ENCODE peak calls at places on chromosomes 11 and 22, in eight cellular contexts. One of them, this sample, is unnamed.

GRCh38 chr11:65279713-65280459 is 18.1 kb downstream of the POLA2 start:
- DNase-seq in adrenal gland: peak; percentile 75
- DNase-seq in HepG2: peak; percentile 24
- DNase-seq in fibroblast of lung: peak; percentile 78
- DNase-seq in RWPE2: peak; percentile 79
- DNase-seq in PC-3: peak; percentile 93
- DNase-seq in IMR-90: peak; percentile 99
- DNase-seq in lower lobe of right lung: no peak
- DNase-seq in this sample: peak; percentile 57

GRCh38 chr22:17853066-17853465 is 78.8 kb upstream of the BID start:
- DNase-seq in IMR-90: no peak
- DNase-seq in fibroblast of lung: no peak
- DNase-seq in adrenal gland: no peak
- DNase-seq in lower lobe of right lung: no peak
- DNase-seq in PC-3: no peak
- DNase-seq in RWPE2: no peak
- DNase-seq in HepG2: no peak
- DNase-seq in this sample: no peak

GRCh38 chr11:82902086-82902485 is 550 bp downstream of the DDIAS start:
- DNase-seq in RWPE2: no peak
- DNase-seq in IMR-90: no peak
- DNase-seq in adrenal gland: no peak
- DNase-seq in PC-3: no peak
- DNase-seq in lower lobe of right lung: no peak
- DNase-seq in fibroblast of lung: no peak
- DNase-seq in HepG2: no peak
- DNase-seq in this sample: peak; percentile 21

GRCh38 chr11:59208956-59209355 is 3.8 kb downstream of the MPEG1 start:
- DNase-seq in adrenal gland: no peak
- DNase-seq in IMR-90: peak; percentile 64
- DNase-seq in fibroblast of lung: no peak
- DNase-seq in lower lobe of right lung: no peak
- DNase-seq in PC-3: no peak
- DNase-seq in RWPE2: no peak
- DNase-seq in HepG2: no peak
- DNase-seq in this sample: no peak

GRCh38 chr11:58575377-58576020 is at the start of gene LPXN:
- DNase-seq in HepG2: no peak
- DNase-seq in RWPE2: no peak
- DNase-seq in fibroblast of lung: no peak
- DNase-seq in lower lobe of right lung: no peak
- DNase-seq in PC-3: peak; percentile 90
- DNase-seq in adrenal gland: no peak
- DNase-seq in IMR-90: peak; percentile 63
- DNase-seq in this sample: no peak

GRCh38 chr11:121041072-121041471 is 17.2 kb downstream of the TBCEL start:
- DNase-seq in PC-3: no peak
- DNase-seq in RWPE2: no peak
- DNase-seq in IMR-90: no peak
- DNase-seq in adrenal gland: no peak
- DNase-seq in fibroblast of lung: no peak
- DNase-seq in lower lobe of right lung: no peak
- DNase-seq in HepG2: no peak
- DNase-seq in this sample: no peak

GRCh38 chr22:19446603-19447387 is 716 bp downstream of the C22orf39 start:
- DNase-seq in IMR-90: no peak
- DNase-seq in HepG2: peak; percentile 7
- DNase-seq in PC-3: no peak
- DNase-seq in adrenal gland: peak; percentile 50
- DNase-seq in RWPE2: no peak
- DNase-seq in fibroblast of lung: peak; percentile 5
- DNase-seq in lower lobe of right lung: no peak
- DNase-seq in this sample: no peak

GRCh38 chr11:119702261-119702591 is 26.8 kb downstream of the NECTIN1 start:
- DNase-seq in IMR-90: peak; percentile 60
- DNase-seq in RWPE2: no peak
- DNase-seq in lower lobe of right lung: no peak
- DNase-seq in adrenal gland: no peak
- DNase-seq in PC-3: no peak
- DNase-seq in HepG2: no peak
- DNase-seq in fibroblast of lung: peak; percentile 20
- DNase-seq in this sample: no peak

GRCh38 chr11:27976262-27976661 is 131.7 kb downstream of the KIF18A start:
- DNase-seq in RWPE2: no peak
- DNase-seq in PC-3: no peak
- DNase-seq in adrenal gland: no peak
- DNase-seq in IMR-90: no peak
- DNase-seq in lower lobe of right lung: no peak
- DNase-seq in fibroblast of lung: no peak
- DNase-seq in HepG2: no peak
- DNase-seq in this sample: no peak

GRCh38 chr11:62847767-62848314 is 8.5 kb upstream of the WDR74 start:
- DNase-seq in PC-3: no peak
- DNase-seq in lower lobe of right lung: no peak
- DNase-seq in IMR-90: no peak
- DNase-seq in adrenal gland: no peak
- DNase-seq in fibroblast of lung: no peak
- DNase-seq in HepG2: no peak
- DNase-seq in RWPE2: no peak
- DNase-seq in this sample: no peak

GRCh38 chr11:5367461-5368074 is 16.0 kb upstream of the OR51M1 start:
- DNase-seq in lower lobe of right lung: no peak
- DNase-seq in RWPE2: no peak
- DNase-seq in adrenal gland: peak; percentile 35
- DNase-seq in HepG2: no peak
- DNase-seq in fibroblast of lung: peak; percentile 72
- DNase-seq in PC-3: no peak
- DNase-seq in IMR-90: peak; percentile 93
- DNase-seq in this sample: no peak

GRCh38 chr11:7672960-7673723 is at the start of gene CYB5R2:
- DNase-seq in PC-3: no peak
- DNase-seq in lower lobe of right lung: peak; percentile 80
- DNase-seq in IMR-90: peak; percentile 5
- DNase-seq in adrenal gland: peak; percentile 68
- DNase-seq in HepG2: no peak
- DNase-seq in RWPE2: no peak
- DNase-seq in fibroblast of lung: peak; percentile 59
- DNase-seq in this sample: peak; percentile 75

GRCh38 chr22:34620832-34621231 is 445.1 kb upstream of the ISX start:
- DNase-seq in fibroblast of lung: no peak
- DNase-seq in lower lobe of right lung: no peak
- DNase-seq in PC-3: no peak
- DNase-seq in adrenal gland: no peak
- DNase-seq in HepG2: no peak
- DNase-seq in RWPE2: no peak
- DNase-seq in IMR-90: no peak
- DNase-seq in this sample: no peak

GRCh38 chr22:39215430-39216142 is 29.2 kb downstream of the PDGFB start:
- DNase-seq in lower lobe of right lung: peak; percentile 37
- DNase-seq in adrenal gland: peak; percentile 16
- DNase-seq in PC-3: no peak
- DNase-seq in HepG2: no peak
- DNase-seq in RWPE2: peak; percentile 32
- DNase-seq in IMR-90: no peak
- DNase-seq in fibroblast of lung: no peak
- DNase-seq in this sample: no peak

GRCh38 chr11:1076061-1076665 is 1.5 kb downstream of the MUC2 start:
- DNase-seq in IMR-90: no peak
- DNase-seq in lower lobe of right lung: peak; percentile 35
- DNase-seq in fibroblast of lung: no peak
- DNase-seq in PC-3: no peak
- DNase-seq in HepG2: no peak
- DNase-seq in RWPE2: peak; percentile 63
- DNase-seq in adrenal gland: no peak
- DNase-seq in this sample: peak; percentile 23

GRCh38 chr11:79206951-79207350 is 233.9 kb downstream of the TENM4 start:
- DNase-seq in lower lobe of right lung: no peak
- DNase-seq in adrenal gland: no peak
- DNase-seq in PC-3: no peak
- DNase-seq in HepG2: no peak
- DNase-seq in fibroblast of lung: no peak
- DNase-seq in IMR-90: no peak
- DNase-seq in RWPE2: no peak
- DNase-seq in this sample: no peak

GRCh38 chr11:63574856-63575602 is 11.8 kb upstream of the PLAAT2 start:
- DNase-seq in HepG2: peak; percentile 76
- DNase-seq in fibroblast of lung: peak; percentile 62
- DNase-seq in adrenal gland: no peak
- DNase-seq in lower lobe of right lung: no peak
- DNase-seq in PC-3: no peak
- DNase-seq in IMR-90: peak; percentile 27
- DNase-seq in RWPE2: no peak
- DNase-seq in this sample: peak; percentile 75

GRCh38 chr11:2178906-2179494 is 7.4 kb upstream of the TH start:
- DNase-seq in RWPE2: peak; percentile 94
- DNase-seq in lower lobe of right lung: no peak
- DNase-seq in PC-3: peak; percentile 96
- DNase-seq in IMR-90: peak; percentile 37
- DNase-seq in HepG2: peak; percentile 32
- DNase-seq in adrenal gland: no peak
- DNase-seq in fibroblast of lung: peak; percentile 53
- DNase-seq in this sample: peak; percentile 79

GRCh38 chr11:113162590-113162961 is 151.8 kb upstream of the TTC12 start:
- DNase-seq in RWPE2: no peak
- DNase-seq in IMR-90: no peak
- DNase-seq in adrenal gland: no peak
- DNase-seq in HepG2: no peak
- DNase-seq in fibroblast of lung: no peak
- DNase-seq in PC-3: no peak
- DNase-seq in lower lobe of right lung: no peak
- DNase-seq in this sample: no peak

GRCh38 chr22:41742918-41743317 is 43.6 kb downstream of the MEI1 start:
- DNase-seq in lower lobe of right lung: no peak
- DNase-seq in IMR-90: no peak
- DNase-seq in RWPE2: no peak
- DNase-seq in fibroblast of lung: no peak
- DNase-seq in adrenal gland: no peak
- DNase-seq in HepG2: no peak
- DNase-seq in PC-3: no peak
- DNase-seq in this sample: no peak
- TF ChIP-seq CTCF in lower lobe of right lung: no peak
- TF ChIP-seq CTCF in IMR-90: no peak
- TF ChIP-seq CTCF in RWPE2: no peak
- TF ChIP-seq CTCF in fibroblast of lung: no peak
- TF ChIP-seq CTCF in adrenal gland: no peak
- TF ChIP-seq CTCF in HepG2: no peak
- TF ChIP-seq CTCF in PC-3: no peak
- TF ChIP-seq CTCF in this sample: peak; percentile 33

GRCh38 chr22:43310798-43311197 is 32.4 kb downstream of the SCUBE1 start:
- DNase-seq in IMR-90: no peak
- DNase-seq in adrenal gland: no peak
- DNase-seq in fibroblast of lung: no peak
- DNase-seq in HepG2: no peak
- DNase-seq in lower lobe of right lung: no peak
- DNase-seq in RWPE2: no peak
- DNase-seq in PC-3: no peak
- DNase-seq in this sample: no peak
- H3K4me1 ChIP-seq in IMR-90: peaks cover 2% of the 10 kb centered on the region
- H3K4me1 ChIP-seq in adrenal gland: no peaks in the 10 kb centered on the region
- H3K4me1 ChIP-seq in fibroblast of lung: no peaks in the 10 kb centered on the region
- H3K4me1 ChIP-seq in HepG2: no peaks in the 10 kb centered on the region
- H3K4me1 ChIP-seq in lower lobe of right lung: peaks cover 13% of the 10 kb centered on the region
- H3K4me1 ChIP-seq in RWPE2: no peaks in the 10 kb centered on the region
- H3K4me1 ChIP-seq in PC-3: no peaks in the 10 kb centered on the region
- H3K4me1 ChIP-seq in this sample: no peaks in the 10 kb centered on the region

DNA sequence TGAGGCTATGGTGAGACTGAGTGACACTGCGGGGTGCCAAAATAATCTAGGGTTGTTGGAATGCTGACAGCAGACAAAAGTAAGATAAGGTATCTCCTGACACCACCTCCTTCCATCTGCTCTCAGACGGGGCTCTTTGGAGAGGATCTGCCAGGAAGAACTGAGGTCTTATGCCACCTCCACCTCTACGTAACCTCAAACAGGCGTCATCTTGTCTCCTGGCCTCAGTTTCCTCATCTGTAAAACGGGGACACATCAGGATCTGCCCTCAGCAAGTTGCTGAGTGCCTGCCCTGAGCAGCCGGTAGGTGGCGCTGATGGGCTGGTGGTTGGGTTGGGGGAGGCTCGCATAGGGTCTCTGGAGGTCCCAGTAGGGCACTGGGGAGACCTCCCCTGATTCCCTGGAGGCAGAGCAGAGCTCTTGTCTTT is 1.7 kb upstream of the MYEOV start:
- DNase-seq in RWPE2: no peak
- DNase-seq in lower lobe of right lung: peak; percentile 54
- DNase-seq in HepG2: no peak
- DNase-seq in IMR-90: no peak
- DNase-seq in adrenal gland: no peak
- DNase-seq in fibroblast of lung: peak; percentile 26
- DNase-seq in PC-3: peak; percentile 47
- DNase-seq in this sample: no peak
- H3K9me3 ChIP-seq in RWPE2: no peaks in the 10 kb centered on the region
- H3K9me3 ChIP-seq in lower lobe of right lung: no peaks in the 10 kb centered on the region
- H3K9me3 ChIP-seq in HepG2: no peaks in the 10 kb centered on the region
- H3K9me3 ChIP-seq in IMR-90: no peaks in the 10 kb centered on the region
- H3K9me3 ChIP-seq in adrenal gland: no peaks in the 10 kb centered on the region
- H3K9me3 ChIP-seq in fibroblast of lung: no peaks in the 10 kb centered on the region
- H3K9me3 ChIP-seq in PC-3: no peaks in the 10 kb centered on the region
- H3K9me3 ChIP-seq in this sample: no peaks in the 10 kb centered on the region

GRCh38 chr22:24515025-24515338 is 19.9 kb downstream of the UPB1 start:
- DNase-seq in adrenal gland: no peak
- DNase-seq in RWPE2: no peak
- DNase-seq in lower lobe of right lung: no peak
- DNase-seq in IMR-90: no peak
- DNase-seq in HepG2: no peak
- DNase-seq in fibroblast of lung: no peak
- DNase-seq in PC-3: no peak
- DNase-seq in this sample: no peak

GRCh38 chr22:24518228-24518627 is 23.1 kb downstream of the UPB1 start:
- DNase-seq in RWPE2: no peak
- DNase-seq in lower lobe of right lung: no peak
- DNase-seq in PC-3: no peak
- DNase-seq in IMR-90: no peak
- DNase-seq in adrenal gland: no peak
- DNase-seq in fibroblast of lung: no peak
- DNase-seq in HepG2: no peak
- DNase-seq in this sample: no peak

GRCh38 chr22:24514241-24515024 is 19.3 kb downstream of the UPB1 start:
- DNase-seq in fibroblast of lung: no peak
- DNase-seq in lower lobe of right lung: no peak
- DNase-seq in adrenal gland: no peak
- DNase-seq in RWPE2: no peak
- DNase-seq in PC-3: no peak
- DNase-seq in IMR-90: no peak
- DNase-seq in HepG2: peak; percentile 76
- DNase-seq in this sample: peak; percentile 85

GRCh38 chr22:24517446-24517845 is 22.3 kb downstream of the UPB1 start:
- DNase-seq in adrenal gland: no peak
- DNase-seq in lower lobe of right lung: no peak
- DNase-seq in fibroblast of lung: no peak
- DNase-seq in RWPE2: no peak
- DNase-seq in PC-3: no peak
- DNase-seq in HepG2: no peak
- DNase-seq in IMR-90: no peak
- DNase-seq in this sample: no peak

DNA sequence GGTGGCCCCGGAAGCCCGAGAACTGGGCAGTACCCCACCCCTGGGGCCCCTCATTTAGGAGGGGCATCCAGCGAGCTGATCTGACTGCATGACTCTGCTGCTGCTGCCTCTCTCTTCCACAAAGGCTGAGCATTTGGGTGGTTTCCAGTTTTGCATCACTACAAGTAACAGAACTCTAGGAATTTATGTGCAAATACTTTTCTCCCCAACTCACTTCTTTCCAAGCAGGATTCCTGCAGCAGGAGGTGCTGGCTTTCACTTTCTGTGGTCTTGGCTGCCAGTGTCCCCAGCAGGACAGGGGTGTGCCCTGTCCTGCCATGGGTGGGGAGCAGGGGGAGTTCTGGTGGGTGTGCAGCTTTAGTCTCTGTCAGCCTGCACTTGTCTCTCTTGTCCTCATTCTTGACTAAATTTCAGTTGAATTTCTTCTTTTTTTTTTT is 21.2 kb downstream of the UPB1 start:
- DNase-seq in HepG2: peak; percentile 62
- DNase-seq in lower lobe of right lung: no peak
- DNase-seq in fibroblast of lung: peak; percentile 82
- DNase-seq in adrenal gland: no peak
- DNase-seq in IMR-90: peak; percentile 93
- DNase-seq in RWPE2: no peak
- DNase-seq in PC-3: peak; percentile 16
- DNase-seq in this sample: no peak
- TF ChIP-seq CTCF in HepG2: peak; percentile 8
- TF ChIP-seq CTCF in lower lobe of right lung: no peak
- TF ChIP-seq CTCF in fibroblast of lung: no peak
- TF ChIP-seq CTCF in adrenal gland: no peak
- TF ChIP-seq CTCF in IMR-90: peak; percentile 13
- TF ChIP-seq CTCF in RWPE2: no peak
- TF ChIP-seq CTCF in PC-3: no peak
- TF ChIP-seq CTCF in this sample: no peak

This sample was measured in Caco-2.